ENCODE peak calls at places on chromosomes 2 and 18, in six cellular contexts. B is fibroblast of lung; A is CD8-positive, alpha-beta memory T cell; O is endothelial cell of umbilical vein; F is hepatocyte; Q is GM23248. L is an unnamed sample.
A peak's percentile ranks its signal among the peaks of the same experiment; 100 is the strongest.

GRCh38 chr2:20221169-20221938 is 3.6 kb downstream of the SDC1 start:
- DNase-seq in B (peak; percentile 80), A (no peak), O (no peak), F (no peak), Q (peak; percentile 77), L (no peak)

GRCh38 chr2:50059462-50059861 is 905.1 kb upstream of the FSHR start:
- DNase-seq in B (no peak), A (no peak), O (no peak), F (no peak), Q (no peak), L (no peak)

GRCh38 chr2:235978022-235978421 is 190.2 kb downstream of the GBX2 start:
- DNase-seq in B (no peak), A (no peak), O (no peak), F (no peak), Q (no peak), L (no peak)

GRCh38 chr2:42844901-42845685 is 52.7 kb upstream of the HAAO start:
- DNase-seq in B (peak; percentile 45), A (no peak), O (peak; percentile 26), F (peak; percentile 74), Q (peak; percentile 67), L (no peak)

GRCh38 chr2:241926541-241927311 is 57.2 kb downstream of the RTP5 start:
- DNase-seq in B (no peak), A (no peak), O (no peak), F (no peak), Q (no peak), L (no peak)

GRCh38 chr2:61727746-61728145 is 126.1 kb downstream of the FAM161A start:
- DNase-seq in B (peak; percentile 36), A (no peak), O (no peak), F (no peak), Q (no peak), L (peak; percentile 19)

GRCh38 chr2:160062283-160063005 is at the start of gene PLA2R1:
- DNase-seq in B (peak; percentile 52), A (no peak), O (peak; percentile 49), F (peak; percentile 67), Q (peak; percentile 64), L (no peak)

GRCh38 chr2:55232863-55233657 is 572 bp downstream of the RPS27A start:
- DNase-seq in B (peak; percentile 33), A (peak; percentile 62), O (peak; percentile 40), F (peak; percentile 48), Q (peak; percentile 65), L (peak; percentile 58)

GRCh38 chr18:78580835-78581339 is 398.7 kb upstream of the SALL3 start:
- DNase-seq in B (no peak), A (no peak), O (no peak), F (no peak), Q (no peak), L (no peak)

GRCh38 chr2:216664593-216665034 is 30.7 kb downstream of the IGFBP5 start:
- DNase-seq in B (peak; percentile 73), A (no peak), O (peak; percentile 43), F (peak; percentile 69), Q (peak; percentile 78), L (no peak)

GRCh38 chr18:13372405-13372995 is 153.9 kb downstream of the LDLRAD4 start:
- DNase-seq in B (no peak), A (no peak), O (no peak), F (no peak), Q (peak; percentile 12), L (no peak)

GRCh38 chr2:160328748-160329147 is 128.7 kb upstream of the ITGB6 start:
- DNase-seq in B (no peak), A (no peak), O (no peak), F (no peak), Q (no peak), L (no peak)

GRCh38 chr2:69464575-69464974 is 27.3 kb upstream of the NFU1 start:
- DNase-seq in B (no peak), A (no peak), O (no peak), F (peak; percentile 61), Q (peak; percentile 90), L (no peak)

GRCh38 chr2:189265696-189266320 is 86.2 kb upstream of the COL5A2 start:
- DNase-seq in B (peak; percentile 48), A (no peak), O (peak; percentile 4), F (no peak), Q (peak; percentile 22), L (no peak)

GRCh38 chr2:113894156-113894743 is 4.4 kb downstream of the ACTR3 start:
- DNase-seq in B (peak; percentile 95), A (no peak), O (peak; percentile 48), F (peak; percentile 41), Q (peak; percentile 96), L (no peak)

GRCh38 chr2:1758774-1759610 is 14.7 kb upstream of the PXDN start:
- DNase-seq in B (no peak), A (no peak), O (no peak), F (no peak), Q (no peak), L (no peak)

GRCh38 chr2:215652432-215652831 is 216.6 kb upstream of the FN1 start:
- DNase-seq in B (peak; percentile 95), A (no peak), O (no peak), F (no peak), Q (peak; percentile 85), L (no peak)

GRCh38 chr2:78992807-78993517 is 32.5 kb upstream of the REG3G start:
- DNase-seq in B (no peak), A (no peak), O (no peak), F (peak; percentile 72), Q (no peak), L (no peak)

GRCh38 chr18:11785444-11786055 is 65.7 kb upstream of the CHMP1B start:
- DNase-seq in B (no peak), A (no peak), O (no peak), F (no peak), Q (no peak), L (no peak)

GRCh38 chr2:74525717-74526648 is at the start of gene DQX1:
- DNase-seq in B (no peak), A (no peak), O (peak; percentile 28), F (peak; percentile 32), Q (peak; percentile 57), L (no peak)

GRCh38 chr2:46793423-46794416 is 121.9 kb downstream of the MCFD2 start:
- DNase-seq in B (no peak), A (no peak), O (no peak), F (peak; percentile 48), Q (no peak), L (no peak)

GRCh38 chr2:174593574-174594203 is 3.9 kb downstream of the WIPF1 start:
- DNase-seq in B (peak; percentile 91), A (peak; percentile 53), O (peak; percentile 89), F (no peak), Q (peak; percentile 84), L (peak; percentile 83)

GRCh38 chr2:237754849-237755248 is 43.7 kb upstream of the RBM44 start:
- DNase-seq in B (no peak), A (no peak), O (no peak), F (no peak), Q (no peak), L (no peak)

GRCh38 chr2:127423476-127423840 is 5.2 kb downstream of the PROC start:
- DNase-seq in B (no peak), A (no peak), O (no peak), F (peak; percentile 70), Q (no peak), L (no peak)
- H3K4me3 ChIP-seq in B (peak overlapping the region; percentile 26), A (no peak overlapping the region), O (peak overlapping the region; percentile 17), F (peak overlapping the region; percentile 4), Q (peak overlapping the region; percentile 66), L (peak overlapping the region; percentile 20)

GRCh38 chr2:68390600-68390999 is 25.5 kb downstream of the PLEK start:
- DNase-seq in B (no peak), A (no peak), O (no peak), F (no peak), Q (no peak), L (no peak)

GRCh38 chr2:68390114-68390513 is 25.0 kb downstream of the PLEK start:
- DNase-seq in B (no peak), A (no peak), O (no peak), F (no peak), Q (no peak), L (no peak)

GRCh38 chr2:68387408-68388350 is 22.6 kb downstream of the PLEK start:
- DNase-seq in B (no peak), A (no peak), O (no peak), F (no peak), Q (no peak), L (peak; percentile 76)

GRCh38 chr2:68388358-68388757 is 23.3 kb downstream of the PLEK start:
- DNase-seq in B (no peak), A (no peak), O (no peak), F (no peak), Q (no peak), L (no peak)

DNA sequence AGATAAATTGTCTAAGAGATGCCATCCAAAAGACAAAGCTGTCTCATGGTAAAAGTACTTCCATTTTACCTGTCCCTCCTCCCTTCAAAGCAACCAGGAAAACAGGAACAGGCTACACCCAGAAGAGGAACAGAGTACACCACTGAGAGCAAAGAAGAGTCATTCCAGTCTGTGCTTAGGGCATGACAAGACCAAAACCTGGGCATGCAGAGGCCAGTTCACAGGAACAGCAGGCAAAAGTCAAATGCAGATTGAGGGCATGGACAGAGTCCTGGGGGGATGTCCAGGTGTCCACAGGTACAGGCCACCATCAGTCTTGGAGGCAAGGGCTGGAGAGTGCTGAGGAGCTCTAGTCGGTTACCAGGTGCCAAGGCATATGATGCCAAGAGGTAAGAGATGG is 23.7 kb downstream of the PLEK start:
- DNase-seq in B (no peak), A (no peak), O (no peak), F (no peak), Q (no peak), L (no peak)
- H3K4me3 ChIP-seq in B (no peak overlapping the region), A (no peak overlapping the region), O (no peak overlapping the region), F (no peak overlapping the region), Q (no peak overlapping the region), L (peak overlapping the region; percentile 58)

DNA sequence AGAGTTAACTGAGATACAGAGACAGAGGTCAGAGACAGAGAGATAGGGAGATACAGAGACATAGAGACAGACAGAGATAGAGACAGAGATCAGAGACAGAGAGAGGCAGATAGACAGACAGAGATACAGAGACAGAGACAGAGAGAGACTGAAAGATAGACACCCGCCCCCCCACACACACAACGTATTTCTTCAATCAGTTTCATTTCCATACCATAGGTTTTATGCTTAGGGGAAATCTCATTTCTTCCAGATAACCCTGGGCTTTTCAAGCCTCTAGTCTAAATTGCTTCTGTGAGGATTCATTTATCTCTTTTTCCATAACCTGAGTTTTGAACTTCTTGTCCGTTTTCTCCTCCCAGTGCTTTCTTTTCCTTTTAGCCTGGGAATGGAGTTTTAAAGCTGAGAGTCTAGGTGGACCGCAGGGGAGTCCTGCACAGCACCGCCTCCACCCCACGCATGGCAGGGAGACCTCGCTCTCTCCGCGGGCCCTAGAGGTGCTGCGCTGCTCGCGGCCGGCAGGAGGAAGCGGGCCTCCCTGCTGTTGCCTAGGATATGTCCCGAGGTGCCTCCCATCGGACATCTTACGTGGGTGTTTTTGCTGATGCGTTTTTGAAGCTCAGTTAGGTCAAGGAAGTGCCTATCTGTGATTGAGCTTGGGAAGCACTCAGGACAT is 94.7 kb downstream of the CD8B2 start:
- DNase-seq in B (peak; percentile 56), A (peak; percentile 9), O (no peak), F (peak; percentile 84), Q (peak; percentile 91), L (peak; percentile 16)
- H3K4me3 ChIP-seq in B (peak overlapping the region; percentile 33), A (peak overlapping the region; percentile 67), O (no peak overlapping the region), F (no peak overlapping the region), Q (peak overlapping the region; percentile 63), L (peak overlapping the region; percentile 48)

GRCh38 chr2:192498747-192499146 is 304.0 kb upstream of the TMEFF2 start:
- DNase-seq in B (peak; percentile 20), A (no peak), O (no peak), F (no peak), Q (no peak), L (no peak)
- H3K4me3 ChIP-seq in B (no peak overlapping the region), A (no peak overlapping the region), O (no peak overlapping the region), F (no peak overlapping the region), Q (no peak overlapping the region), L (no peak overlapping the region)

GRCh38 chr2:44934521-44934961 is 7.0 kb upstream of the SIX3 start:
- DNase-seq in B (no peak), A (no peak), O (no peak), F (no peak), Q (no peak), L (no peak)
- H3K4me3 ChIP-seq in B (no peak overlapping the region), A (no peak overlapping the region), O (no peak overlapping the region), F (no peak overlapping the region), Q (peak overlapping the region; percentile 58), L (peak overlapping the region; percentile 36)

L was measured in GM06990.